ENCODE peak calls at places on chromosomes 4 and X, in eight cellular contexts. One of them, this sample, is unnamed.

GRCh38 chrX:101430457-101431078 is 22.5 kb downstream of the HNRNPH2 start:
- DNase-seq in NCI-H460: no peak
- DNase-seq in HEK293T: no peak
- DNase-seq in neural crest cell: no peak
- DNase-seq in tibial artery: no peak
- DNase-seq in SW480: no peak
- DNase-seq in CD8-positive, alpha-beta T cell: no peak
- DNase-seq in effector memory CD8-positive, alpha-beta T cell: no peak
- DNase-seq in this sample: no peak

GRCh38 chr4:8697826-8698225 is 105.3 kb downstream of the CPZ start:
- DNase-seq in NCI-H460: no peak
- DNase-seq in HEK293T: no peak
- DNase-seq in neural crest cell: no peak
- DNase-seq in tibial artery: no peak
- DNase-seq in SW480: no peak
- DNase-seq in CD8-positive, alpha-beta T cell: no peak
- DNase-seq in effector memory CD8-positive, alpha-beta T cell: no peak
- DNase-seq in this sample: no peak

GRCh38 chr4:171599628-171600027 is 213.6 kb upstream of the GALNTL6 start:
- DNase-seq in NCI-H460: no peak
- DNase-seq in HEK293T: no peak
- DNase-seq in neural crest cell: no peak
- DNase-seq in tibial artery: no peak
- DNase-seq in SW480: no peak
- DNase-seq in CD8-positive, alpha-beta T cell: no peak
- DNase-seq in effector memory CD8-positive, alpha-beta T cell: no peak
- DNase-seq in this sample: no peak

GRCh38 chr4:74374561-74375327 is 9.8 kb downstream of the EREG start:
- DNase-seq in NCI-H460: peak; percentile 95
- DNase-seq in HEK293T: no peak
- DNase-seq in neural crest cell: no peak
- DNase-seq in tibial artery: no peak
- DNase-seq in SW480: peak; percentile 95
- DNase-seq in CD8-positive, alpha-beta T cell: no peak
- DNase-seq in effector memory CD8-positive, alpha-beta T cell: no peak
- DNase-seq in this sample: no peak

GRCh38 chr4:86359944-86360478 is at the start of gene MAPK10:
- DNase-seq in NCI-H460: no peak
- DNase-seq in HEK293T: no peak
- DNase-seq in neural crest cell: peak; percentile 61
- DNase-seq in tibial artery: peak; percentile 57
- DNase-seq in SW480: peak; percentile 2
- DNase-seq in CD8-positive, alpha-beta T cell: no peak
- DNase-seq in effector memory CD8-positive, alpha-beta T cell: no peak
- DNase-seq in this sample: peak; percentile 99

GRCh38 chr4:184397516-184398163 is 76.7 kb downstream of the IRF2 start:
- DNase-seq in NCI-H460: no peak
- DNase-seq in HEK293T: no peak
- DNase-seq in neural crest cell: no peak
- DNase-seq in tibial artery: no peak
- DNase-seq in SW480: no peak
- DNase-seq in CD8-positive, alpha-beta T cell: no peak
- DNase-seq in effector memory CD8-positive, alpha-beta T cell: no peak
- DNase-seq in this sample: peak; percentile 78

GRCh38 chr4:77777135-77777777 is 41.9 kb downstream of the CNOT6L start:
- DNase-seq in NCI-H460: no peak
- DNase-seq in HEK293T: no peak
- DNase-seq in neural crest cell: no peak
- DNase-seq in tibial artery: no peak
- DNase-seq in SW480: no peak
- DNase-seq in CD8-positive, alpha-beta T cell: no peak
- DNase-seq in effector memory CD8-positive, alpha-beta T cell: no peak
- DNase-seq in this sample: no peak

GRCh38 chrX:103608305-103608963 is 671 bp downstream of the TCEAL3 start:
- DNase-seq in NCI-H460: no peak
- DNase-seq in HEK293T: no peak
- DNase-seq in neural crest cell: no peak
- DNase-seq in tibial artery: no peak
- DNase-seq in SW480: no peak
- DNase-seq in CD8-positive, alpha-beta T cell: no peak
- DNase-seq in effector memory CD8-positive, alpha-beta T cell: no peak
- DNase-seq in this sample: peak; percentile 4

GRCh38 chrX:872090-872489 is 241.5 kb downstream of the SHOX start:
- DNase-seq in NCI-H460: no peak
- DNase-seq in HEK293T: no peak
- DNase-seq in neural crest cell: no peak
- DNase-seq in tibial artery: no peak
- DNase-seq in SW480: no peak
- DNase-seq in CD8-positive, alpha-beta T cell: no peak
- DNase-seq in effector memory CD8-positive, alpha-beta T cell: no peak
- DNase-seq in this sample: no peak

GRCh38 chr4:37644962-37645361 is 41.2 kb downstream of the RELL1 start:
- DNase-seq in NCI-H460: no peak
- DNase-seq in HEK293T: no peak
- DNase-seq in neural crest cell: no peak
- DNase-seq in tibial artery: no peak
- DNase-seq in SW480: no peak
- DNase-seq in CD8-positive, alpha-beta T cell: no peak
- DNase-seq in effector memory CD8-positive, alpha-beta T cell: no peak
- DNase-seq in this sample: no peak

GRCh38 chrX:137194164-137194563 is 160.4 kb upstream of the GPR101 start:
- DNase-seq in NCI-H460: peak; percentile 26
- DNase-seq in HEK293T: peak; percentile 70
- DNase-seq in neural crest cell: peak; percentile 40
- DNase-seq in tibial artery: no peak
- DNase-seq in SW480: peak; percentile 26
- DNase-seq in CD8-positive, alpha-beta T cell: no peak
- DNase-seq in effector memory CD8-positive, alpha-beta T cell: no peak
- DNase-seq in this sample: peak; percentile 43

GRCh38 chr4:40916218-40916555 is 166.4 kb downstream of the NSUN7 start:
- DNase-seq in NCI-H460: no peak
- DNase-seq in HEK293T: no peak
- DNase-seq in neural crest cell: no peak
- DNase-seq in tibial artery: peak; percentile 69
- DNase-seq in SW480: no peak
- DNase-seq in CD8-positive, alpha-beta T cell: no peak
- DNase-seq in effector memory CD8-positive, alpha-beta T cell: no peak
- DNase-seq in this sample: peak; percentile 59

GRCh38 chr4:17557880-17558279 is 19.1 kb upstream of the LAP3 start:
- DNase-seq in NCI-H460: no peak
- DNase-seq in HEK293T: peak; percentile 34
- DNase-seq in neural crest cell: no peak
- DNase-seq in tibial artery: no peak
- DNase-seq in SW480: no peak
- DNase-seq in CD8-positive, alpha-beta T cell: no peak
- DNase-seq in effector memory CD8-positive, alpha-beta T cell: no peak
- DNase-seq in this sample: no peak

GRCh38 chrX:39899876-39900787 is 197.6 kb downstream of the BCOR start:
- DNase-seq in NCI-H460: no peak
- DNase-seq in HEK293T: no peak
- DNase-seq in neural crest cell: no peak
- DNase-seq in tibial artery: no peak
- DNase-seq in SW480: no peak
- DNase-seq in CD8-positive, alpha-beta T cell: no peak
- DNase-seq in effector memory CD8-positive, alpha-beta T cell: no peak
- DNase-seq in this sample: no peak

GRCh38 chrX:145843196-145843595 is 25.6 kb downstream of the SLITRK2 start:
- DNase-seq in NCI-H460: no peak
- DNase-seq in HEK293T: no peak
- DNase-seq in neural crest cell: peak; percentile 40
- DNase-seq in tibial artery: no peak
- DNase-seq in SW480: no peak
- DNase-seq in CD8-positive, alpha-beta T cell: no peak
- DNase-seq in effector memory CD8-positive, alpha-beta T cell: no peak
- DNase-seq in this sample: peak; percentile 58

GRCh38 chrX:69119122-69119521 is 46.1 kb downstream of the PJA1 start:
- DNase-seq in NCI-H460: no peak
- DNase-seq in HEK293T: no peak
- DNase-seq in neural crest cell: no peak
- DNase-seq in tibial artery: no peak
- DNase-seq in SW480: no peak
- DNase-seq in CD8-positive, alpha-beta T cell: no peak
- DNase-seq in effector memory CD8-positive, alpha-beta T cell: no peak
- DNase-seq in this sample: no peak

This sample was measured in Ammon's horn.